ENCODE peak calls at places on chromosomes 7 and 10, in four cellular contexts. U is omental fat pad, J is HuH-7.5, N is MV-4-11. B is an unnamed sample.

GRCh38 chr7:105932835-105933477 is 30.1 kb upstream of the CDHR3 start:
- DNase-seq in U (no peak), J (no peak), N (no peak), B (no peak)

GRCh38 chr10:22339761-22340361 is 5.4 kb upstream of the SPAG6 start:
- DNase-seq in U (no peak), J (no peak), N (no peak), B (no peak)

GRCh38 chr10:8100366-8100765 is 45.9 kb downstream of the GATA3 start:
- DNase-seq in U (no peak), J (no peak), N (no peak), B (no peak)

GRCh38 chr10:88881335-88881734 is 1.3 kb downstream of the STAMBPL1 start:
- DNase-seq in U (no peak), J (no peak), N (no peak), B (no peak)

GRCh38 chr10:78353636-78354035 is 320.0 kb downstream of the RPS24 start:
- DNase-seq in U (no peak), J (no peak), N (no peak), B (no peak)

GRCh38 chr7:45092100-45092930 is 3.5 kb upstream of the NACAD start:
- DNase-seq in U (no peak), J (no peak), N (no peak), B (no peak)

GRCh38 chr10:43297534-43297933 is 30.7 kb upstream of the RASGEF1A start:
- DNase-seq in U (no peak), J (no peak), N (no peak), B (no peak)

GRCh38 chr10:82267465-82267864 is 392.5 kb downstream of the NRG3 start:
- DNase-seq in U (no peak), J (no peak), N (no peak), B (no peak)

GRCh38 chr7:136941815-136942214 is 73.4 kb downstream of the CHRM2 start:
- DNase-seq in U (no peak), J (no peak), N (no peak), B (no peak)

GRCh38 chr7:29920491-29920890 is 69.1 kb downstream of the SCRN1 start:
- DNase-seq in U (no peak), J (no peak), N (no peak), B (no peak)

GRCh38 chr7:3893789-3894153 is 592.7 kb downstream of the SDK1 start:
- DNase-seq in U (no peak), J (no peak), N (no peak), B (no peak)

GRCh38 chr7:95088536-95088935 is 181.1 kb downstream of the PPP1R9A start:
- DNase-seq in U (no peak), J (no peak), N (no peak), B (no peak)

GRCh38 chr7:48943279-48943990 is 19.1 kb downstream of the CDC14C start:
- DNase-seq in U (no peak), J (no peak), N (no peak), B (no peak)

B was measured in SW 1271.